ENCODE peak calls at places on chromosomes 7 and 10, in five cellular contexts. R is activated CD4-positive, alpha-beta memory T cell treated with anti-CD3 and anti-CD28 coated beads for 36 hours; X is aorta; O is C1 segment of cervical spinal cord; U is nucleus accumbens. L is an unnamed sample.
A peak's percentile ranks its signal among the peaks of the same experiment; 100 is the strongest.

GRCh38 chr7:82808633-82809032 is 354.1 kb downstream of the PCLO start:
- DNase-seq in O (no peak), U (no peak), R (no peak), X (no peak), L (no peak)

GRCh38 chr10:133608855-133609254 is 17.7 kb downstream of the FRG2B start:
- DNase-seq in U (no peak), X (no peak), R (no peak), O (no peak), L (no peak)

GRCh38 chr7:94748371-94748770 is 92.4 kb upstream of the SGCE start:
- DNase-seq in O (no peak), R (no peak), U (no peak), X (no peak), L (no peak)

GRCh38 chr7:149774237-149775175 is 1.1 kb upstream of the ZNF467 start:
- DNase-seq in U (no peak), R (no peak), O (no peak), X (peak; percentile 64), L (peak; percentile 66)

GRCh38 chr7:100017300-100017699 is 1.9 kb downstream of the ZKSCAN1 start:
- DNase-seq in X (no peak), O (no peak), R (no peak), U (no peak), L (no peak)

GRCh38 chr7:19116121-19117080 is 1.0 kb downstream of the TWIST1 start:
- DNase-seq in X (peak; percentile 79), U (no peak), O (no peak), R (no peak), L (peak; percentile 59)

GRCh38 chr10:45064998-45065397 is 64.3 kb downstream of the ZNF22 start:
- DNase-seq in R (no peak), U (no peak), X (no peak), O (no peak), L (no peak)

GRCh38 chr10:110641256-110641655 is 2.9 kb upstream of the RBM20 start:
- DNase-seq in O (no peak), X (no peak), R (peak; percentile 67), U (no peak), L (peak; percentile 76)

GRCh38 chr10:32114500-32114899 is 58.3 kb upstream of the KIF5B start:
- DNase-seq in U (no peak), R (no peak), X (no peak), O (no peak), L (no peak)

GRCh38 chr7:875476-876076 is 778 bp upstream of the GET4 start:
- DNase-seq in X (no peak), R (no peak), O (no peak), U (no peak), L (no peak)

GRCh38 chr10:116170815-116171250 is 102.2 kb downstream of the GFRA1 start:
- DNase-seq in U (no peak), X (no peak), O (no peak), R (no peak), L (no peak)

GRCh38 chr7:45563401-45563800 is 10.8 kb upstream of the ADCY1 start:
- DNase-seq in O (no peak), R (no peak), U (no peak), X (no peak), L (no peak)

GRCh38 chr7:75854233-75854632 is 24.6 kb upstream of the RHBDD2 start:
- DNase-seq in O (no peak), X (no peak), U (no peak), R (no peak), L (no peak)

GRCh38 chr7:78129865-78130264 is 331.3 kb downstream of the PHTF2 start:
- DNase-seq in X (no peak), R (no peak), U (no peak), O (no peak), L (no peak)

L was measured in Right ventricle myocardium inferior.